ENCODE peak calls at places on chromosomes 6 and 20, in ten cellular contexts. H is Panc1; R is cardiac fibroblast; P is fibroblast of mammary gland; E is GM12865; O is foreskin fibroblast; J is kidney epithelial cell; U is CD8-positive, alpha-beta T cell; X is AG10803; I is mucosa of descending colon. Q is an unnamed sample.

GRCh38 chr6:89895273-89895874 is 1.1 kb downstream of the GJA10 start:
- DNase-seq in H (no peak), X (peak; percentile 34), I (peak; percentile 29), P (peak; percentile 54), O (peak; percentile 76), E (no peak), R (peak; percentile 58), U (no peak), J (peak; percentile 42), Q (peak; percentile 56)

GRCh38 chr6:52515219-52515960 is 61.5 kb downstream of the TRAM2 start:
- DNase-seq in O (no peak), E (no peak), R (no peak), U (no peak), H (no peak), I (no peak), X (no peak), P (no peak), J (no peak), Q (peak; percentile 79)

GRCh38 chr20:56922497-56922896 is 293.4 kb downstream of the TFAP2C start:
- DNase-seq in J (no peak), O (no peak), I (no peak), X (no peak), H (no peak), R (no peak), P (no peak), U (no peak), E (no peak), Q (no peak)

GRCh38 chr6:74851598-74851997 is 354.3 kb downstream of the COL12A1 start:
- DNase-seq in X (peak; percentile 95), J (no peak), U (no peak), P (peak; percentile 81), O (peak; percentile 85), I (no peak), R (peak; percentile 73), E (no peak), H (no peak), Q (peak; percentile 75)

GRCh38 chr6:111534366-111534765 is 51.3 kb upstream of the REV3L start:
- DNase-seq in I (peak; percentile 90), E (no peak), P (peak; percentile 44), U (no peak), R (peak; percentile 51), O (peak; percentile 48), H (no peak), J (no peak), X (no peak), Q (peak; percentile 38)

GRCh38 chr6:3795836-3796395 is 44.4 kb upstream of the PXDC1 start:
- DNase-seq in O (no peak), H (no peak), U (no peak), P (no peak), J (no peak), R (no peak), E (no peak), X (no peak), I (no peak), Q (no peak)

GRCh38 chr6:17115251-17116089 is 13.6 kb downstream of the STMND1 start:
- DNase-seq in R (peak; percentile 88), E (no peak), H (peak; percentile 48), O (peak; percentile 88), I (no peak), P (peak; percentile 84), U (no peak), X (peak; percentile 94), J (peak; percentile 71), Q (peak; percentile 82)

GRCh38 chr6:147805155-147805554 is 296.7 kb downstream of the SAMD5 start:
- DNase-seq in O (no peak), X (no peak), I (no peak), U (no peak), E (no peak), J (no peak), R (no peak), H (no peak), P (no peak), Q (no peak)

GRCh38 chr20:17685168-17685567 is 3.1 kb upstream of the RRBP1 start:
- DNase-seq in R (no peak), J (no peak), I (peak; percentile 63), U (no peak), E (no peak), X (no peak), H (no peak), P (no peak), O (no peak), Q (no peak)

GRCh38 chr6:118565317-118565960 is 17.3 kb downstream of the PLN start:
- DNase-seq in E (peak; percentile 81), P (no peak), I (peak; percentile 38), H (peak; percentile 39), J (no peak), O (peak; percentile 14), U (no peak), R (no peak), X (no peak), Q (no peak)

GRCh38 chr20:37615507-37616425 is 78.1 kb upstream of the CTNNBL1 start:
- DNase-seq in J (no peak), E (peak; percentile 61), P (peak; percentile 6), O (peak; percentile 63), H (peak; percentile 33), I (peak; percentile 71), R (peak; percentile 46), X (peak; percentile 4), U (peak; percentile 43), Q (peak; percentile 41)

GRCh38 chr6:168193816-168194701 is 115.0 kb upstream of the FRMD1 start:
- DNase-seq in X (no peak), H (no peak), I (no peak), J (no peak), E (no peak), P (no peak), R (no peak), O (no peak), U (no peak), Q (no peak)

GRCh38 chr20:10469599-10469998 is 34.5 kb downstream of the SLX4IP start:
- DNase-seq in R (peak; percentile 95), O (peak; percentile 87), I (peak; percentile 65), P (peak; percentile 92), X (peak; percentile 88), E (peak; percentile 49), H (peak; percentile 60), J (peak; percentile 34), U (no peak), Q (peak; percentile 91)

DNA sequence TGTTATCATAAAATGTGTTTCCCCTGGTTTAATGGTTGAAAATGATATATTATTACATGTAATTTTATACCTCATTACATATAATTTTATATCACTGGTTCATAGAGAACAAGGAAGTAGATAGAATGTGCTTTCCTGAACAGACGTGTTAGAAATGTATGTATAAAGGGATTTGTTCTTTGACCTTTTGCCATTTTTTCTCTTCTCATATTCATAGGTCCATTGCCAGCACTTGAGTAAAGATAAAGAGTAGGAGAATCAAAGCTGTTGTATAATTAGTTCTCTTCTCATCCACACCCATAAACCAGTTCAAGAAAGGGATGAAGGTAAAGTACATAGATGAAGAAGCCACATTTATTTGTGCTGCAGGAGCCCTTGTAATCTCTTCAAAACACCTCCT is 46.7 kb downstream of the RNF217 start:
- DNase-seq in O (no peak), J (no peak), E (no peak), U (no peak), R (no peak), H (no peak), I (no peak), X (no peak), P (no peak), Q (no peak)
- H3K4me3 ChIP-seq in O (no peak overlapping the region), J (no peak overlapping the region), E (no peak overlapping the region), U (no peak overlapping the region), R (no peak overlapping the region), H (no peak overlapping the region), I (no peak overlapping the region), X (no peak overlapping the region), P (no peak overlapping the region), Q (no peak overlapping the region)

GRCh38 chr20:12740647-12741046 is 268.1 kb upstream of the SPTLC3 start:
- DNase-seq in I (no peak), U (no peak), X (no peak), O (no peak), H (no peak), R (no peak), E (no peak), J (no peak), P (no peak), Q (no peak)
- TF ChIP-seq CTCF in I (no peak), U (no peak), X (no peak), O (no peak), H (no peak), R (no peak), E (no peak), J (no peak), P (no peak), Q (no peak)

DNA sequence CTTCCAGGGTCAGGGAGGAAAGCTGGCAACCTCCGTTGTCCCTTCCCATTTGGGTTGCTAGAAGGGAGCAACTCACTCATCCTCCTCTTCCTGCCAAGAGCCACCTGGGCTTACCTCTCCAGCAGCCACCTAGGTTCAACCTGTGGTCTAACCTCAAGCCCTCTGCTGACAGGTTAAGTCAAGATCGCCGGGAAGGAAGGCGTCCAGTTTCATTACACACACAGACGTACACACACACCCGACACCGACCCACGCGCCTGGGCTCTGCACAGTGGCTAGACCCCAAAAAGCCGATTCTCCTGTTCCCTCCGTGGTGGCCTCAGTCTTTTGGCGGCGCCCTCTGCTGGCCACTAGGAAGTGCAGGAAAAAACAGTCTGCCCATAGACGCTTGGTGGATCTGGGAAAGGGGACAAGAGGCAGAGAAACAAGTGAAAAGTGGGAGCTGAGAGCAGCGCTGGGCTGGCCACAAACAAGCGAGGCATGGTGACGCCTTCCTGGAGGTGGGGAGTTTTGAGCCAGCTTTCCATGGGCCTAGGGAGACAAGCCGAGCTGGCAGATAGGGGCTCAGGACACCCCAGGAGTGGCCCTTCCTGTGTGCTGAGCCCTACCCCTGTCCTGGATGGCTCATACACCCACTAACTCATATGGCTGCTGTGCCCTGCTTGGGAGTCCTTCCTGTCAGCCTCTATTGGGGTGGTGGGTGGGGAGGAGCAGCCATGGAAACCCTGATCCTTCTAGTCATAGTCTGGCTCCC is 52.7 kb downstream of the MRPL14 start:
- DNase-seq in X (peak; percentile 81), U (peak; percentile 50), H (no peak), E (peak; percentile 85), P (peak; percentile 85), I (peak; percentile 74), O (peak; percentile 93), R (peak; percentile 84), J (no peak), Q (peak; percentile 88)
- H3K4me3 ChIP-seq in X (peak overlapping the region; percentile 30), U (peak overlapping the region; percentile 44), H (no peak overlapping the region), E (peak overlapping the region; percentile 94), P (no peak overlapping the region), I (no peak overlapping the region), O (peak overlapping the region; percentile 23), R (peak overlapping the region; percentile 22), J (no peak overlapping the region), Q (no peak overlapping the region)

GRCh38 chr20:61459266-61459665 is 207.2 kb downstream of the CDH4 start:
- DNase-seq in I (no peak), H (no peak), J (no peak), R (no peak), U (no peak), O (no peak), E (no peak), P (no peak), X (no peak), Q (no peak)
- TF ChIP-seq CTCF in I (no peak), H (no peak), J (no peak), R (no peak), U (no peak), O (no peak), E (no peak), P (no peak), X (no peak), Q (no peak)

DNA sequence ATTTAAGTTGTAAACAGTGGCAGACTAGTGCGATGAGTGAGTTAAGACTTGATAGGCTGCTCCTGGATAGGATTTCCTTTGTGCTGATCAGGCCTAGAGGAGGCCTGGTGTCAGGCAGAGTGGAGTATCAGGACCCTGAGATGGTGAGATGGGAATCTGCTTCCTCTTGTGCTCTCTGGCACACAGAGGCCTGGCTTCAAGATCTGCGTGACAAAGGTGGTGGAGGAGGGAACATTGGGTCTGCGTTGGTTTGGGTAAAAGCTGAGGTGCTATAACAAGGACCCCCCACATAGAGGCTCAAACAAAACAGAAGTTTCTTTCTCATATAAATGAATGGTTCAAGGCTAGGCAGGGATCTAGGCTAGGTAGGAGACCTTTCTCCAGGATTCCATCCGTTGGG is 20.3 kb downstream of the SCAND1 start:
- DNase-seq in H (no peak), R (no peak), P (no peak), E (no peak), O (no peak), U (no peak), X (no peak), I (no peak), J (no peak), Q (no peak)
- H3K4me3 ChIP-seq in H (no peak overlapping the region), R (no peak overlapping the region), P (no peak overlapping the region), E (no peak overlapping the region), O (no peak overlapping the region), U (no peak overlapping the region), X (no peak overlapping the region), I (no peak overlapping the region), J (no peak overlapping the region), Q (no peak overlapping the region)